ENCODE peak calls at places on chromosome 5, in ten cellular contexts. G is IMR-90, F is adrenal gland, P is A673, I is foreskin keratinocyte, Z is RWPE1, Q is PC-9, V is cardiac muscle cell, O is right lobe of liver, X is GM23248. A is an unnamed sample.

GRCh38 chr5:173672891-173673290 is 56.4 kb upstream of the BOD1 start:
- DNase-seq in F (peak; percentile 54), I (no peak), Z (no peak), G (no peak), V (no peak), X (no peak), O (no peak), P (no peak), Q (no peak), A (no peak)

GRCh38 chr5:76583163-76584047 is 39.8 kb downstream of the F2RL2 start:
- DNase-seq in F (no peak), Z (peak; percentile 23), Q (no peak), V (no peak), G (peak; percentile 44), O (no peak), I (no peak), P (peak; percentile 31), X (peak; percentile 39), A (no peak)

GRCh38 chr5:72293495-72294055 is 26.5 kb downstream of the MRPS27 start:
- DNase-seq in X (no peak), P (no peak), V (no peak), Z (no peak), I (no peak), Q (no peak), F (no peak), G (no peak), O (no peak), A (no peak)

GRCh38 chr5:372556-372910 is 51.0 kb downstream of the AHRR start:
- DNase-seq in G (no peak), Z (no peak), X (no peak), O (no peak), P (no peak), I (no peak), F (no peak), Q (no peak), V (no peak), A (no peak)

GRCh38 chr5:157059093-157059539 is at the start of gene HAVCR1:
- DNase-seq in F (no peak), V (no peak), P (no peak), G (no peak), O (no peak), Z (no peak), Q (no peak), X (no peak), I (no peak), A (no peak)

GRCh38 chr5:66503203-66503789 is 92.9 kb upstream of the MAST4 start:
- DNase-seq in Q (no peak), F (no peak), P (no peak), Z (no peak), I (no peak), X (no peak), V (no peak), G (no peak), O (no peak), A (no peak)

GRCh38 chr5:157607371-157608161 is 32.0 kb upstream of the ADAM19 start:
- DNase-seq in G (peak; percentile 85), X (peak; percentile 87), Z (peak; percentile 76), O (no peak), F (no peak), I (peak; percentile 93), P (no peak), Q (peak; percentile 37), V (no peak), A (peak; percentile 95)

GRCh38 chr5:175378444-175379028 is 65.4 kb downstream of the DRD1 start:
- DNase-seq in Z (peak; percentile 89), F (no peak), X (no peak), V (no peak), Q (no peak), P (peak; percentile 96), O (no peak), I (peak; percentile 99), G (peak; percentile 85), A (peak; percentile 95)

GRCh38 chr5:458547-459353 is 15.8 kb downstream of the EXOC3 start:
- DNase-seq in O (no peak), X (peak; percentile 92), G (peak; percentile 65), I (peak; percentile 87), Z (peak; percentile 94), V (no peak), Q (peak; percentile 99), F (peak; percentile 10), P (no peak), A (peak; percentile 81)

GRCh38 chr5:65808261-65808741 is 86.3 kb downstream of the NLN start:
- DNase-seq in X (peak; percentile 48), V (no peak), P (no peak), O (no peak), Z (no peak), G (peak; percentile 10), F (no peak), I (no peak), Q (no peak), A (no peak)

GRCh38 chr5:32506809-32507208 is 62.3 kb upstream of the ZFR start:
- DNase-seq in I (peak; percentile 85), X (peak; percentile 94), G (peak; percentile 91), P (peak; percentile 41), V (no peak), F (no peak), Z (peak; percentile 77), O (no peak), Q (no peak), A (no peak)

GRCh38 chr5:36535390-36535789 is 71.0 kb upstream of the SLC1A3 start:
- DNase-seq in Z (no peak), X (no peak), V (no peak), I (no peak), O (no peak), F (no peak), Q (no peak), G (no peak), P (no peak), A (no peak)

GRCh38 chr5:64364426-64364825 is 141.4 kb upstream of the RGS7BP start:
- DNase-seq in P (no peak), G (no peak), F (no peak), Q (no peak), I (no peak), V (no peak), Z (no peak), X (no peak), O (no peak), A (no peak)

GRCh38 chr5:143190260-143190810 is 213.2 kb downstream of the NR3C1 start:
- DNase-seq in X (no peak), I (no peak), V (no peak), Q (no peak), P (no peak), O (no peak), Z (no peak), F (no peak), G (no peak), A (no peak)

GRCh38 chr5:97624861-97625260 is 441.8 kb upstream of the RIOK2 start:
- DNase-seq in I (no peak), P (no peak), O (no peak), X (no peak), Q (no peak), V (no peak), F (no peak), G (peak; percentile 8), Z (no peak), A (no peak)

DNA sequence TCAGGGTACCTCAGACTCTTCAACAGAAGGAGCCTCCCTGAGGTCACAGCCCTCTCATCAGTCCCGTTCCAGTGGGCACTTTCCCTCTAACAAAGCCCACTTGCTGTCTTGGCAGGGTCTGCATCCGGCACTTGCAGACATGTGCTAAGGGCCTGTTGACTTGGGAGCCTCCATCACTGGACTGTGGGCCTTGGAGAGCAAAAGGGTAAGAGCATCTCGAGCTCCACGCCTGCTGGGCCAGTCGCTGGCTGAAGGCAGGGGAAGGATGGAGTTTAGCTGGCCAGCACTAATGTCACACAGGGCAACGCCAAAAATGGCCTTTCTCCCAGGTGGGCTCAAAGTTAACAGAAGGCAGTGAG is 2.2 kb upstream of the NSD1 start:
- DNase-seq in G (no peak), P (no peak), F (no peak), X (no peak), Q (no peak), O (no peak), Z (no peak), I (no peak), V (no peak), A (no peak)
- H3K27ac ChIP-seq in G (no peak overlapping the region), P (no peak overlapping the region), F (no peak overlapping the region), X (no peak overlapping the region), Q (no peak overlapping the region), O (no peak overlapping the region), Z (peak overlapping the region; percentile 53), I (no peak overlapping the region), V (no peak overlapping the region), A (no peak overlapping the region)

DNA sequence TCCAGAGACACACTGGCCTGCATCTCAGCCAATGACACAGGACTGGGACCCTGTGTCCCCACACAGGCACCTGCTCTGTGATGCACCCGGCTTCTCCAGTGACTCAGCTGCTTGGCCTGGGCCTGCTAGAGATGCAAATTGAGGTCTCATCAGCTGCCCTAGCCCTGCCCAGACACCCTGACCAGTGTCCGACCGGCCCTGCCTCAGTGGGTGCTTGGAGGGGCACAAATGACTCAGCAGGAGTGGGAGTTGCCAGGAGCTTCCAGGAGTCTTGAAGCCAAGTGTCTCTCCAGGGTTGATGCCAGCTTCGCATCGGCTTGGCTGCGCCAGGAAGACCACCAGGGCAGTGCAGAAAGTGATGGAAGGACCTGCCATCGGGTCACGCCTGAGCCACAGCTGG is 148.2 kb downstream of the ICE1 start:
- DNase-seq in I (no peak), F (no peak), X (no peak), O (no peak), V (no peak), P (no peak), Q (no peak), G (no peak), Z (no peak), A (no peak)
- H3K27ac ChIP-seq in I (no peak overlapping the region), F (no peak overlapping the region), X (no peak overlapping the region), O (no peak overlapping the region), V (no peak overlapping the region), P (no peak overlapping the region), Q (no peak overlapping the region), G (no peak overlapping the region), Z (no peak overlapping the region), A (no peak overlapping the region)

DNA sequence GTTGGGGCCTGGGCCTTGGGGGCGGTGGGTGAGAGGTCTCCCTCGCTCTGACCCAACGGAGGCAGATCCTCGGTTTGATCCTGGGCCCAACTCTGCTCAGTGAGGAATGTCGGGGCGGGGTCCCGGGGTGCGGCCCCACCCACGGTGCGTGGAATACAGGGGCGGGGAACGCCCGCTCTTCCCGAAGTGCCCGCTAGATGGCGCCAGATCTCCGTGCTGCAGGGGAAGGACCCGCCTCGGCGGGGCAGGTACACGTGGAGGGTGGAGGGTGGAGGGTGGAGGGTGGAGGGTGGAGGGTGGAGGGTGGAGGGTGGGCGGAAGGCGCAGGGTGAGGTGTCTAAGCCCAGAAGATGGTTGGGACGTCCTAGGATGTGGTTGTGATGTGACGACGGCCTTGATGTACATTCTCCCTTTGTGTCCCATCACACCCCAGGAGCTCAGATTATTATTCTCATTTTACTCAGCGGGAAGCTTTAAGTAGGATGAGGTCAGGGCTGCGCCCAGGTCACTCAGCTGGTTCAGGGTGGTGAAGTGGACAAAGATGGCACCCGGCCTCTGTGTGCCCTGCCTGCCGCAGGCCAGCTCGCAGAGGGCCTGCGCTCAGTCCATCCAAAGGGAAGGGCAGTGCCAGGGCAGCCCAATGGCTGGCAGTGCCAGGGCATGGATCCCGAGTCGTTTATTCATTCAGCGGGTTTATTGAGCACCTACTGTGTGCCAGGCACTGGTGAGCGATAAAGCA is 9.4 kb upstream of the RPS14 start:
- DNase-seq in O (peak; percentile 85), Z (peak; percentile 93), X (peak; percentile 74), P (peak; percentile 86), V (peak; percentile 78), I (no peak), F (peak; percentile 71), Q (peak; percentile 90), G (peak; percentile 38), A (no peak)
- H3K27ac ChIP-seq in O (peak overlapping the region; percentile 24), Z (peak overlapping the region; percentile 64), X (peak overlapping the region; percentile 13), P (no peak overlapping the region), V (no peak overlapping the region), I (no peak overlapping the region), F (no peak overlapping the region), Q (no peak overlapping the region), G (peak overlapping the region; percentile 33), A (no peak overlapping the region)

GRCh38 chr5:78496373-78496772 is 136.0 kb downstream of the SCAMP1 start:
- DNase-seq in P (no peak), F (peak; percentile 44), G (peak; percentile 67), X (peak; percentile 81), I (peak; percentile 37), Q (peak; percentile 43), V (no peak), Z (no peak), O (no peak), A (peak; percentile 34)
- H3K27ac ChIP-seq in P (no peak overlapping the region), F (no peak overlapping the region), G (no peak overlapping the region), X (peak overlapping the region; percentile 28), I (peak overlapping the region; percentile 22), Q (peak overlapping the region; percentile 56), V (peak overlapping the region; percentile 72), Z (no peak overlapping the region), O (no peak overlapping the region), A (peak overlapping the region; percentile 33)

A was measured in epithelial cell of prostate.